ENCODE peak calls at places on chromosomes 4 and X, in nine cellular contexts. M, K, C, B, L, J, N, Y and P are unnamed samples.

GRCh38 chrX:19744231-19744630 is 143.2 kb downstream of the SH3KBP1 start:
- DNase-seq in M (no peak), K (no peak), C (no peak), B (no peak), L (no peak), J (no peak), N (no peak), Y (no peak), P (no peak)

GRCh38 chr4:158535130-158535614 is 13.5 kb downstream of the RXFP1 start:
- DNase-seq in M (no peak), K (no peak), C (no peak), B (no peak), L (no peak), J (no peak), N (no peak), Y (no peak), P (no peak)

GRCh38 chr4:95506264-95506663 is 42.5 kb downstream of the UNC5C start:
- DNase-seq in M (no peak), K (no peak), C (no peak), B (no peak), L (no peak), J (no peak), N (no peak), Y (no peak), P (no peak)

GRCh38 chr4:71009796-71010588 is 16.5 kb downstream of the DCK start:
- DNase-seq in M (no peak), K (no peak), C (no peak), B (no peak), L (peak), J (no peak), N (no peak), Y (no peak), P (peak)

GRCh38 chr4:102620697-102621497 is 119.7 kb downstream of the NFKB1 start:
- DNase-seq in M (no peak), K (no peak), C (no peak), B (no peak), L (peak), J (no peak), N (no peak), Y (no peak), P (peak)

GRCh38 chrX:64321507-64321906 is 73.7 kb downstream of the MTMR8 start:
- DNase-seq in M (no peak), K (no peak), C (no peak), B (no peak), L (no peak), J (no peak), N (no peak), Y (no peak), P (no peak)

GRCh38 chr4:52957220-52957686 is 95.1 kb downstream of the RASL11B start:
- DNase-seq in M (no peak), K (no peak), C (no peak), B (no peak), L (peak), J (no peak), N (no peak), Y (no peak), P (no peak)

GRCh38 chrX:17405225-17405969 is 30.4 kb downstream of the NHS start:
- DNase-seq in M (no peak), K (no peak), C (no peak), B (no peak), L (no peak), J (no peak), N (no peak), Y (no peak), P (no peak)

GRCh38 chrX:65034292-65034640 is 58.0 kb upstream of the ZC4H2 start:
- DNase-seq in M (no peak), K (no peak), C (no peak), B (no peak), L (no peak), J (no peak), N (no peak), Y (no peak), P (no peak)